ENCODE peak calls at places on chromosome 2, in eight cellular contexts. D is H1, X is fibroblast of lung, I is neural progenitor cell, H is MM.1S, G is GM23248, W is astrocyte, E is DND-41. T is an unnamed sample.

GRCh38 chr2:2588777-2589176 is 257.7 kb upstream of the MYT1L start:
- DNase-seq in D (no peak), X (no peak), I (no peak), H (no peak), G (no peak), W (no peak), E (no peak), T (no peak)

GRCh38 chr2:28981016-28981441 is at the start of gene TOGARAM2:
- DNase-seq in D (no peak), X (peak; percentile 44), I (peak; percentile 39), H (no peak), G (peak; percentile 49), W (peak; percentile 32), E (no peak), T (no peak)

GRCh38 chr2:238024986-238025385 is 35.8 kb upstream of the SCLY start:
- DNase-seq in D (no peak), X (peak; percentile 87), I (no peak), H (no peak), G (peak; percentile 62), W (peak; percentile 82), E (no peak), T (no peak)

GRCh38 chr2:83686863-83687262 is 772.2 kb downstream of the SUCLG1 start:
- DNase-seq in D (no peak), X (no peak), I (no peak), H (no peak), G (peak; percentile 55), W (no peak), E (no peak), T (no peak)

GRCh38 chr2:126905991-126906390 is 7.3 kb downstream of the TEX51 start:
- DNase-seq in D (peak; percentile 6), X (no peak), I (no peak), H (no peak), G (no peak), W (no peak), E (no peak), T (peak; percentile 31)

GRCh38 chr2:203718087-203718486 is 11.6 kb downstream of the CD28 start:
- DNase-seq in D (no peak), X (peak; percentile 13), I (no peak), H (peak; percentile 94), G (peak; percentile 21), W (no peak), E (peak; percentile 74), T (no peak)

GRCh38 chr2:127025357-127026062 is 81.4 kb downstream of the BIN1 start:
- DNase-seq in D (no peak), X (peak; percentile 95), I (peak; percentile 87), H (peak; percentile 46), G (peak; percentile 89), W (peak; percentile 94), E (no peak), T (no peak)

GRCh38 chr2:20419007-20419576 is 27.8 kb upstream of the RHOB start:
- DNase-seq in D (no peak), X (no peak), I (peak; percentile 67), H (peak; percentile 91), G (peak; percentile 56), W (no peak), E (no peak), T (no peak)

GRCh38 chr2:30601375-30601774 is 154.3 kb downstream of the LCLAT1 start:
- DNase-seq in D (no peak), X (peak; percentile 57), I (no peak), H (no peak), G (no peak), W (peak; percentile 53), E (no peak), T (no peak)

GRCh38 chr2:121279476-121279875 is 5.5 kb downstream of the TFCP2L1 start:
- DNase-seq in D (no peak), X (no peak), I (no peak), H (no peak), G (no peak), W (no peak), E (no peak), T (no peak)

GRCh38 chr2:104408266-104408665 is 445.6 kb upstream of the POU3F3 start:
- DNase-seq in D (no peak), X (peak; percentile 57), I (peak; percentile 71), H (no peak), G (peak; percentile 2), W (peak; percentile 38), E (no peak), T (no peak)

GRCh38 chr2:137190411-137191190 is 425.3 kb downstream of the THSD7B start:
- DNase-seq in D (no peak), X (no peak), I (no peak), H (no peak), G (peak; percentile 56), W (no peak), E (no peak), T (no peak)

GRCh38 chr2:46098606-46099005 is 198.6 kb upstream of the EPAS1 start:
- DNase-seq in D (no peak), X (peak; percentile 89), I (no peak), H (no peak), G (peak; percentile 90), W (peak; percentile 89), E (no peak), T (no peak)

GRCh38 chr2:217740796-217741195 is 262.0 kb downstream of the TNS1 start:
- DNase-seq in D (no peak), X (no peak), I (no peak), H (no peak), G (no peak), W (no peak), E (no peak), T (no peak)

GRCh38 chr2:72137498-72138010 is 10.1 kb downstream of the CYP26B1 start:
- DNase-seq in D (peak; percentile 98), X (no peak), I (peak; percentile 73), H (peak; percentile 68), G (peak; percentile 56), W (no peak), E (peak; percentile 67), T (peak; percentile 87)

GRCh38 chr2:78115291-78115690 is 593.1 kb upstream of the LRRTM4 start:
- DNase-seq in D (no peak), X (no peak), I (no peak), H (peak; percentile 59), G (no peak), W (no peak), E (no peak), T (no peak)

GRCh38 chr2:9644603-9645002 is 13.8 kb upstream of the YWHAQ start:
- DNase-seq in D (no peak), X (peak; percentile 71), I (no peak), H (no peak), G (no peak), W (peak; percentile 61), E (no peak), T (no peak)

GRCh38 chr2:23246992-23247683 is 137.8 kb upstream of the KLHL29 start:
- DNase-seq in D (no peak), X (no peak), I (no peak), H (no peak), G (no peak), W (no peak), E (no peak), T (no peak)

GRCh38 chr2:23244656-23245055 is 140.3 kb upstream of the KLHL29 start:
- DNase-seq in D (no peak), X (no peak), I (no peak), H (no peak), G (no peak), W (no peak), E (no peak), T (no peak)

GRCh38 chr2:23250371-23250770 is 134.6 kb upstream of the KLHL29 start:
- DNase-seq in D (no peak), X (no peak), I (no peak), H (no peak), G (no peak), W (no peak), E (no peak), T (no peak)

GRCh38 chr2:23248667-23249066 is 136.3 kb upstream of the KLHL29 start:
- DNase-seq in D (no peak), X (no peak), I (no peak), H (no peak), G (no peak), W (no peak), E (no peak), T (no peak)

GRCh38 chr2:23249348-23249747 is 135.6 kb upstream of the KLHL29 start:
- DNase-seq in D (no peak), X (no peak), I (no peak), H (no peak), G (peak; percentile 94), W (no peak), E (no peak), T (no peak)
- H3K4me1 ChIP-seq in D (no peaks in the 10 kb centered on the region), X (no peaks in the 10 kb centered on the region), I (peaks cover 6% of the 10 kb centered on the region), H (no peaks in the 10 kb centered on the region), G (peaks cover 16% of the 10 kb centered on the region), W (no peaks in the 10 kb centered on the region), E (no peaks in the 10 kb centered on the region), T (no peaks in the 10 kb centered on the region)

DNA sequence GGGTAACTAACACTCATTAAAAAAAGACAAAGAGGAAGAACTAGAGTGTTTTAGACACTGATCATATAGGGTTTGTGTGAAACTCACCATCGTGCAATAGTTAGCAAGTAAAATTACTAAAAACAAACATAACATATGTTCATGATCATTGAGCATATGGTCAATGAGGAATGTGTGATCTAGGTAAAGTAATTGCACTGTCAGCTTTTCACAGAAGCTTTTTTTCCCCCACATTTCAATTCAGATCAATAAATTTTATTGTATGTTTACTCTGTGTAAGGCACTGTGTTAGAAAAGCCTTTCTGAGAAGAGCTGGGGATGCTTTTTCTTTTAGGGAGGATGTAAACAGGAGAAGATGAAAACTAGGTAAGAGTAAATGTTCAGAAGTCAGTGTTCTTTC is 348.2 kb downstream of the LRP1B start:
- DNase-seq in D (no peak), X (no peak), I (no peak), H (no peak), G (no peak), W (no peak), E (no peak), T (no peak)
- H3K4me2 ChIP-seq in D (no peak overlapping the region), X (no peak overlapping the region), I (no peak overlapping the region), H (no peak overlapping the region), G (no peak overlapping the region), W (no peak overlapping the region), E (no peak overlapping the region), T (no peak overlapping the region)

DNA sequence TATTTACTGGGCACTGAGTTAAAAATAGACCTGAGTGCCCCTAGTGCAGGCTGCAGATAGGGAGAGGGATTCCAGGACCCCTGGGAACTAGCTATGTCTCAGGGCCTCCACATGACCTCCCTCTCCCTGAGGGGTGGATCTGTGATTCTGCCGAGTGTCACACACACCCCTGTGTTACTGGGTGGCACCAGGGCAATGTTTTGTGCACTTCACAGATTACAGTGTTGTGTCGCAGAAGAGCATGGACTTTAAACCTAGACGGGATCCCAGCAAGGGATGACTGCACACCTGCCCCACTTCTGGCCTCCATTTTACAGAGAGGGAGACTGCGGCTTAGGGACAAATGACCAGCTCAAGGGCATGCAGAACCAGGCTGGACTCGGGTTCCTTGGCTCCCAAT is 65.6 kb downstream of the ZFP36L2 start:
- DNase-seq in D (no peak), X (no peak), I (no peak), H (no peak), G (no peak), W (no peak), E (no peak), T (no peak)
- H3K4me1 ChIP-seq in D (peaks cover 12% of the 10 kb centered on the region), X (peaks cover 15% of the 10 kb centered on the region), I (peaks cover 14% of the 10 kb centered on the region), H (peaks cover 23% of the 10 kb centered on the region), G (peaks cover 26% of the 10 kb centered on the region), W (peaks cover 19% of the 10 kb centered on the region), E (peaks cover 51% of the 10 kb centered on the region), T (peaks cover 5% of the 10 kb centered on the region)

DNA sequence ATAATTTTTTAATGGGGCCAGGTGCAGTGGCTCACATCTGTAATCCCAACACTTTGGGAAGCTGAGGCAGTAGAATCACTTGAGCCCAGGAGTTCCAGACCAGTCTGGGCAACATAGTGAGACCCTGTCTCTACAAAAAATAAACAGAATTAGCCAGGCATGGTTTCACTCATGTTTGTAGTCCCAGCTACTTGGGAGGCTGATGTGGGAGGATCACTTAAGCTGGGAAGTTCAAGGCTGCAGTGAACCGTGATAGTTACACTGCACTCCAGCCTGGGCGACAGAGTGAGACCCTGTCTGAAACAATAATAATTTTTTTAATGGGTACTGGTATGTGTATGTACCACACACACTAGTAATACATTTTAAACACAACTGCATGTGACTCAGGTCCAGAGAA is 2.4 kb downstream of the ARL6IP6 start:
- DNase-seq in D (no peak), X (no peak), I (no peak), H (no peak), G (no peak), W (no peak), E (no peak), T (no peak)
- H3K4me2 ChIP-seq in D (peak overlapping the region; percentile 69), X (peak overlapping the region; percentile 42), I (peak overlapping the region; percentile 93), H (no peak overlapping the region), G (no peak overlapping the region), W (no peak overlapping the region), E (peak overlapping the region; percentile 78), T (peak overlapping the region; percentile 91)